ENCODE peak calls at places on chromosomes 1 and 21, in six cellular contexts. One of them, this sample, is unnamed.

GRCh38 chr1:70896224-70896623 is 151.4 kb downstream of the PTGER3 start:
- DNase-seq in body of pancreas: no peak
- DNase-seq in astrocyte of the cerebellum: no peak
- DNase-seq in cardiac muscle cell: no peak
- DNase-seq in PC-9: no peak
- DNase-seq in GM23248: peak
- DNase-seq in this sample: no peak

GRCh38 chr21:34668803-34669148 is at the start of gene CLIC6:
- DNase-seq in body of pancreas: no peak
- DNase-seq in astrocyte of the cerebellum: no peak
- DNase-seq in cardiac muscle cell: no peak
- DNase-seq in PC-9: no peak
- DNase-seq in GM23248: no peak
- DNase-seq in this sample: no peak

GRCh38 chr21:17921579-17922530 is 102.7 kb upstream of the C21orf91 start:
- DNase-seq in body of pancreas: peak
- DNase-seq in astrocyte of the cerebellum: peak
- DNase-seq in cardiac muscle cell: peak
- DNase-seq in PC-9: no peak
- DNase-seq in GM23248: peak
- DNase-seq in this sample: peak

GRCh38 chr1:51927029-51927428 is 48.5 kb upstream of the NRDC start:
- DNase-seq in body of pancreas: no peak
- DNase-seq in astrocyte of the cerebellum: no peak
- DNase-seq in cardiac muscle cell: no peak
- DNase-seq in PC-9: no peak
- DNase-seq in GM23248: peak
- DNase-seq in this sample: no peak

GRCh38 chr1:172429324-172430127 is 9.0 kb downstream of the C1orf105 start:
- DNase-seq in body of pancreas: peak
- DNase-seq in astrocyte of the cerebellum: peak
- DNase-seq in cardiac muscle cell: peak
- DNase-seq in PC-9: peak
- DNase-seq in GM23248: peak
- DNase-seq in this sample: no peak

GRCh38 chr1:85111709-85112108 is 63.4 kb upstream of the MCOLN3 start:
- DNase-seq in body of pancreas: no peak
- DNase-seq in astrocyte of the cerebellum: no peak
- DNase-seq in cardiac muscle cell: no peak
- DNase-seq in PC-9: no peak
- DNase-seq in GM23248: no peak
- DNase-seq in this sample: no peak

GRCh38 chr1:174964261-174964984 is 35.3 kb upstream of the CACYBP start:
- DNase-seq in body of pancreas: no peak
- DNase-seq in astrocyte of the cerebellum: no peak
- DNase-seq in cardiac muscle cell: peak
- DNase-seq in PC-9: peak
- DNase-seq in GM23248: peak
- DNase-seq in this sample: no peak

GRCh38 chr1:165623624-165624023 is 7.4 kb upstream of the MGST3 start:
- DNase-seq in body of pancreas: no peak
- DNase-seq in astrocyte of the cerebellum: no peak
- DNase-seq in cardiac muscle cell: no peak
- DNase-seq in PC-9: no peak
- DNase-seq in GM23248: no peak
- DNase-seq in this sample: no peak

GRCh38 chr1:203663294-203663693 is 36.7 kb downstream of the ATP2B4 start:
- DNase-seq in body of pancreas: no peak
- DNase-seq in astrocyte of the cerebellum: peak
- DNase-seq in cardiac muscle cell: peak
- DNase-seq in PC-9: peak
- DNase-seq in GM23248: peak
- DNase-seq in this sample: peak

GRCh38 chr1:240508950-240509349 is 103.0 kb downstream of the GREM2 start:
- DNase-seq in body of pancreas: no peak
- DNase-seq in astrocyte of the cerebellum: no peak
- DNase-seq in cardiac muscle cell: no peak
- DNase-seq in PC-9: no peak
- DNase-seq in GM23248: peak
- DNase-seq in this sample: no peak

GRCh38 chr1:16217061-16217785 is 4.8 kb upstream of the ARHGEF19 start:
- DNase-seq in body of pancreas: peak
- DNase-seq in astrocyte of the cerebellum: peak
- DNase-seq in cardiac muscle cell: peak
- DNase-seq in PC-9: peak
- DNase-seq in GM23248: peak
- DNase-seq in this sample: peak

GRCh38 chr1:33928256-33928655 is 64.4 kb downstream of the HMGB4 start:
- DNase-seq in body of pancreas: no peak
- DNase-seq in astrocyte of the cerebellum: no peak
- DNase-seq in cardiac muscle cell: no peak
- DNase-seq in PC-9: no peak
- DNase-seq in GM23248: peak
- DNase-seq in this sample: peak

GRCh38 chr21:20272791-20273362 is 725.3 kb upstream of the NCAM2 start:
- DNase-seq in body of pancreas: no peak
- DNase-seq in astrocyte of the cerebellum: no peak
- DNase-seq in cardiac muscle cell: no peak
- DNase-seq in PC-9: no peak
- DNase-seq in GM23248: no peak
- DNase-seq in this sample: no peak

GRCh38 chr21:46005081-46005480 is 23.5 kb downstream of the COL6A1 start:
- DNase-seq in body of pancreas: no peak
- DNase-seq in astrocyte of the cerebellum: no peak
- DNase-seq in cardiac muscle cell: no peak
- DNase-seq in PC-9: no peak
- DNase-seq in GM23248: peak
- DNase-seq in this sample: no peak

GRCh38 chr1:212950243-212951057 is at the start of gene VASH2:
- DNase-seq in body of pancreas: peak
- DNase-seq in astrocyte of the cerebellum: peak
- DNase-seq in cardiac muscle cell: peak
- DNase-seq in PC-9: peak
- DNase-seq in GM23248: peak
- DNase-seq in this sample: no peak

GRCh38 chr1:147851149-147851548 is 51.4 kb upstream of the GJA8 start:
- DNase-seq in body of pancreas: no peak
- DNase-seq in astrocyte of the cerebellum: no peak
- DNase-seq in cardiac muscle cell: peak
- DNase-seq in PC-9: no peak
- DNase-seq in GM23248: no peak
- DNase-seq in this sample: no peak

GRCh38 chr1:108747128-108747827 is 804 bp downstream of the STXBP3 start:
- DNase-seq in body of pancreas: peak
- DNase-seq in astrocyte of the cerebellum: peak
- DNase-seq in cardiac muscle cell: peak
- DNase-seq in PC-9: peak
- DNase-seq in GM23248: peak
- DNase-seq in this sample: peak

GRCh38 chr1:7407547-7407895 is 363.6 kb upstream of the VAMP3 start:
- DNase-seq in body of pancreas: no peak
- DNase-seq in astrocyte of the cerebellum: no peak
- DNase-seq in cardiac muscle cell: no peak
- DNase-seq in PC-9: no peak
- DNase-seq in GM23248: no peak
- DNase-seq in this sample: no peak

GRCh38 chr1:31198150-31198549 is 41.5 kb downstream of the NKAIN1 start:
- DNase-seq in body of pancreas: no peak
- DNase-seq in astrocyte of the cerebellum: no peak
- DNase-seq in cardiac muscle cell: no peak
- DNase-seq in PC-9: no peak
- DNase-seq in GM23248: peak
- DNase-seq in this sample: no peak

GRCh38 chr1:204350857-204351573 is 8.7 kb downstream of the PLEKHA6 start:
- DNase-seq in body of pancreas: peak
- DNase-seq in astrocyte of the cerebellum: peak
- DNase-seq in cardiac muscle cell: peak
- DNase-seq in PC-9: no peak
- DNase-seq in GM23248: peak
- DNase-seq in this sample: peak

GRCh38 chr1:211959680-211960079 is 75.7 kb downstream of the INTS7 start:
- DNase-seq in body of pancreas: no peak
- DNase-seq in astrocyte of the cerebellum: no peak
- DNase-seq in cardiac muscle cell: no peak
- DNase-seq in PC-9: no peak
- DNase-seq in GM23248: no peak
- DNase-seq in this sample: no peak

GRCh38 chr21:42463861-42464515 is 32.0 kb downstream of the RSPH1 start:
- DNase-seq in body of pancreas: no peak
- DNase-seq in astrocyte of the cerebellum: no peak
- DNase-seq in cardiac muscle cell: peak
- DNase-seq in PC-9: no peak
- DNase-seq in GM23248: peak
- DNase-seq in this sample: peak

GRCh38 chr1:20507564-20508410 is at the start of gene MUL1:
- DNase-seq in body of pancreas: peak
- DNase-seq in astrocyte of the cerebellum: peak
- DNase-seq in cardiac muscle cell: peak
- DNase-seq in PC-9: peak
- DNase-seq in GM23248: peak
- DNase-seq in this sample: peak

GRCh38 chr1:162285149-162285561 is 91.5 kb downstream of the SPATA46 start:
- DNase-seq in body of pancreas: peak
- DNase-seq in astrocyte of the cerebellum: no peak
- DNase-seq in cardiac muscle cell: peak
- DNase-seq in PC-9: peak
- DNase-seq in GM23248: no peak
- DNase-seq in this sample: no peak

GRCh38 chr1:199290186-199290585 is 651.3 kb downstream of the PTPRC start:
- DNase-seq in body of pancreas: no peak
- DNase-seq in astrocyte of the cerebellum: no peak
- DNase-seq in cardiac muscle cell: no peak
- DNase-seq in PC-9: no peak
- DNase-seq in GM23248: peak
- DNase-seq in this sample: no peak

GRCh38 chr1:46532498-46533178 is 18.8 kb downstream of the KNCN start:
- DNase-seq in body of pancreas: peak
- DNase-seq in astrocyte of the cerebellum: no peak
- DNase-seq in cardiac muscle cell: peak
- DNase-seq in PC-9: peak
- DNase-seq in GM23248: peak
- DNase-seq in this sample: no peak

GRCh38 chr1:98045211-98046030 is 124.6 kb upstream of the DPYD start:
- DNase-seq in body of pancreas: no peak
- DNase-seq in astrocyte of the cerebellum: no peak
- DNase-seq in cardiac muscle cell: peak
- DNase-seq in PC-9: no peak
- DNase-seq in GM23248: peak
- DNase-seq in this sample: no peak

GRCh38 chr1:110058591-110058990 is 11.9 kb downstream of the ALX3 start:
- DNase-seq in body of pancreas: no peak
- DNase-seq in astrocyte of the cerebellum: no peak
- DNase-seq in cardiac muscle cell: no peak
- DNase-seq in PC-9: no peak
- DNase-seq in GM23248: peak
- DNase-seq in this sample: no peak
- H3K4me3 ChIP-seq in body of pancreas: no peak
- H3K4me3 ChIP-seq in astrocyte of the cerebellum: no peak
- H3K4me3 ChIP-seq in cardiac muscle cell: no peak
- H3K4me3 ChIP-seq in PC-9: no peak
- H3K4me3 ChIP-seq in GM23248: no peak
- H3K4me3 ChIP-seq in this sample: no peak

GRCh38 chr1:27325286-27325685 is 3.3 kb downstream of the TMEM222 start:
- DNase-seq in body of pancreas: no peak
- DNase-seq in astrocyte of the cerebellum: no peak
- DNase-seq in cardiac muscle cell: no peak
- DNase-seq in PC-9: no peak
- DNase-seq in GM23248: no peak
- DNase-seq in this sample: no peak
- H3K4me3 ChIP-seq in body of pancreas: no peak
- H3K4me3 ChIP-seq in astrocyte of the cerebellum: no peak
- H3K4me3 ChIP-seq in cardiac muscle cell: no peak
- H3K4me3 ChIP-seq in PC-9: no peak
- H3K4me3 ChIP-seq in GM23248: no peak
- H3K4me3 ChIP-seq in this sample: no peak

DNA sequence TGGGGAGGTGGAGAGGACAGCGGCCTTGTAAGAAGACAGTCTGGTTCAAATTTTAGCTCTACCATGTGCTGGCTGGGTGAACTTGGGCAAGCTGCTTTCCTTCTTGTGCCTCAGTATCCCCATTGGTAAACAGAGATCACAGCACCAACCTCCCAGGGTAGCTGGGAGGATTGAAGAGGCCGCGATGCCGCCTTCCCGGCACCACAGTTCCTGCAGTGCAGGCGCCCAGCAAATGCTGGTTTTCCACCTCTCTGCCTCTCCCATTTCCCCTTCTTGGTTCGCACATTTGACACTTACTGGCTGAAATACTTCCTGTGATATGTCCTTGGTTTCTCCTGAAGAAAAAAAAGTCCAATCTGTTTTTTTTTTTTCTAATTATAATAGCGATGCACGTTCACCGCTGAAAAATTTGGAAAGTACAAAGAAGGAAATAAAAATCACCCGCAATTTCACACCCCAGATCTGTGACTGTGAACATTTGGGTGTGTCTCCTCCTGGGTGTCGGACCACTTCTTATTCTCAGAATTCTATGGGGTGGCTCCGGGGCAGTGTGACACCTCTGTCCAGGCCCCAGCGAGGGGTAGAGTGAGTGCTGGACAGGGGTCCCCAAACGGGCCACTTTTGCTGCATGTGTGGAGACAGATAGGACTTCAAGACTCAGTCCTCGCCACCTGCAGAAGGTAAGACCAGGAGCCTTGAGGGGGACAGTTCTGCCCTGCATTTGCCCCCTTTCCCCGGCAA is 73.1 kb downstream of the RUNX3 start:
- DNase-seq in body of pancreas: no peak
- DNase-seq in astrocyte of the cerebellum: no peak
- DNase-seq in cardiac muscle cell: no peak
- DNase-seq in PC-9: no peak
- DNase-seq in GM23248: no peak
- DNase-seq in this sample: no peak
- H3K4me3 ChIP-seq in body of pancreas: no peak
- H3K4me3 ChIP-seq in astrocyte of the cerebellum: no peak
- H3K4me3 ChIP-seq in cardiac muscle cell: no peak
- H3K4me3 ChIP-seq in PC-9: no peak
- H3K4me3 ChIP-seq in GM23248: no peak
- H3K4me3 ChIP-seq in this sample: no peak

DNA sequence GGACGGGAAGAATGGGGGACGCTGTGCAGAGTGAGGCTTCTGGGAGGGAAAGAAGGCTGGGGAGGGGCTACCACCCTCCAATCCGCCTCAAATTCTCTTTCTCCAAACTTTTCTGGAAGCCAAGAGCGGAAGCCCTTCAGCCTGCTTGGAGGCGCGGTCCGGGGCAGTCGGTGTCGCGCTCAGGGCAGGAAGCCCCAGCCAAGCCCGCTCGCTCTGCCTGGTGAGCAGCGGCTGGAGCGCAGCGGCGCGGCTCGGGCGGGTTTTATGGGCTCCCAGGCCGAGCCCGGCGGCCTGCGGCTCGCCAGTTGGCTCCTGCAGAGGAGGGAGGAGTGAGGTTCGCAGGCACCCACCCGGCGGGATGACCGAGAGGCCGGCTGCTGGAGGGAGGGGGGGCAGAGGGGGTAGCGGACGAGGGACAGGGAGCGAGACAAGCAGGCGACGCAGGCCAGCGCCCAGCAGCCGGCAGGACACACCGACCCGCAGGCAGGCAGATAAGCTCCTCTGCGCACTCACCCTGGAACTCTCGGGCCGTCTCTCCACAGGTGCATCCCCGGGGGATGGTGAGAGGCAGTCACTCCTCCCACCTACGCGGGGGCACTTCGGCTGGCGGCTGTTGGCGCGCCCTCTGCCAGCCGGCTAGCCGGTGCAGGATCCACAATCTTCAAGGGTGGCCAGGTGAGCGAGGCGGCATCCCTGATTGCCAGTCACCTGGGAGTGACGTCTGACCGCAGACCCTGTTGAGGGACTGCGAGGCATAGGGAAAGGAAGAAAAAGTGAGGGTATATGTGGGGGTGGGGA is at the start of gene AVPR1B:
- DNase-seq in body of pancreas: peak
- DNase-seq in astrocyte of the cerebellum: no peak
- DNase-seq in cardiac muscle cell: peak
- DNase-seq in PC-9: peak
- DNase-seq in GM23248: peak
- DNase-seq in this sample: no peak
- H3K4me3 ChIP-seq in body of pancreas: no peak
- H3K4me3 ChIP-seq in astrocyte of the cerebellum: peak
- H3K4me3 ChIP-seq in cardiac muscle cell: peak
- H3K4me3 ChIP-seq in PC-9: peak
- H3K4me3 ChIP-seq in GM23248: peak
- H3K4me3 ChIP-seq in this sample: peak